ENCODE peak calls at places on chromosomes 4 and X, in eight cellular contexts. One of them, this sample, is unnamed.
A peak's percentile ranks its signal among the peaks of the same experiment; 100 is the strongest.

GRCh38 chr4:7798215-7798995 is 141.3 kb downstream of the AFAP1 start:
- DNase-seq in mesothelial cell of epicardium: no peak
- DNase-seq in stimulated activated CD4-positive, alpha-beta T cell treated with anti-CD3 and anti-CD28 coated beads, Interleukin-12 subunit alpha, Interleukin-12 subunit beta, amount 100 ng/mL, for 4 hours: no peak
- DNase-seq in OCI-LY7: peak; percentile 1
- DNase-seq in tibial artery: no peak
- DNase-seq in lower lobe of right lung: no peak
- DNase-seq in nephron progenitor cell: no peak
- DNase-seq in AG04449: no peak
- DNase-seq in this sample: no peak

GRCh38 chrX:97310373-97310772 is 426.7 kb downstream of the RPA4 start:
- DNase-seq in nephron progenitor cell: no peak
- DNase-seq in tibial artery: no peak
- DNase-seq in stimulated activated CD4-positive, alpha-beta T cell treated with anti-CD3 and anti-CD28 coated beads, Interleukin-12 subunit alpha, Interleukin-12 subunit beta, amount 100 ng/mL, for 4 hours: no peak
- DNase-seq in OCI-LY7: no peak
- DNase-seq in AG04449: no peak
- DNase-seq in mesothelial cell of epicardium: no peak
- DNase-seq in lower lobe of right lung: no peak
- DNase-seq in this sample: no peak

GRCh38 chr4:127708985-127709384 is 21.2 kb upstream of the SLC25A31 start:
- DNase-seq in nephron progenitor cell: no peak
- DNase-seq in stimulated activated CD4-positive, alpha-beta T cell treated with anti-CD3 and anti-CD28 coated beads, Interleukin-12 subunit alpha, Interleukin-12 subunit beta, amount 100 ng/mL, for 4 hours: no peak
- DNase-seq in mesothelial cell of epicardium: no peak
- DNase-seq in AG04449: no peak
- DNase-seq in OCI-LY7: no peak
- DNase-seq in lower lobe of right lung: no peak
- DNase-seq in tibial artery: no peak
- DNase-seq in this sample: no peak

GRCh38 chr4:42845586-42845985 is 46.9 kb upstream of the GRXCR1 start:
- DNase-seq in AG04449: no peak
- DNase-seq in lower lobe of right lung: no peak
- DNase-seq in nephron progenitor cell: no peak
- DNase-seq in mesothelial cell of epicardium: no peak
- DNase-seq in tibial artery: no peak
- DNase-seq in stimulated activated CD4-positive, alpha-beta T cell treated with anti-CD3 and anti-CD28 coated beads, Interleukin-12 subunit alpha, Interleukin-12 subunit beta, amount 100 ng/mL, for 4 hours: no peak
- DNase-seq in OCI-LY7: no peak
- DNase-seq in this sample: no peak

GRCh38 chr4:73409012-73409862 is 5.2 kb downstream of the ALB start:
- DNase-seq in nephron progenitor cell: no peak
- DNase-seq in tibial artery: no peak
- DNase-seq in AG04449: no peak
- DNase-seq in OCI-LY7: no peak
- DNase-seq in lower lobe of right lung: no peak
- DNase-seq in stimulated activated CD4-positive, alpha-beta T cell treated with anti-CD3 and anti-CD28 coated beads, Interleukin-12 subunit alpha, Interleukin-12 subunit beta, amount 100 ng/mL, for 4 hours: no peak
- DNase-seq in mesothelial cell of epicardium: no peak
- DNase-seq in this sample: no peak

GRCh38 chr4:122783301-122784215 is 43.1 kb upstream of the FGF2 start:
- DNase-seq in lower lobe of right lung: peak; percentile 55
- DNase-seq in nephron progenitor cell: peak; percentile 14
- DNase-seq in stimulated activated CD4-positive, alpha-beta T cell treated with anti-CD3 and anti-CD28 coated beads, Interleukin-12 subunit alpha, Interleukin-12 subunit beta, amount 100 ng/mL, for 4 hours: no peak
- DNase-seq in AG04449: peak; percentile 80
- DNase-seq in OCI-LY7: no peak
- DNase-seq in mesothelial cell of epicardium: no peak
- DNase-seq in tibial artery: peak; percentile 53
- DNase-seq in this sample: no peak

GRCh38 chr4:20124317-20125026 is 127.2 kb upstream of the SLIT2 start:
- DNase-seq in OCI-LY7: no peak
- DNase-seq in mesothelial cell of epicardium: no peak
- DNase-seq in nephron progenitor cell: no peak
- DNase-seq in lower lobe of right lung: no peak
- DNase-seq in tibial artery: no peak
- DNase-seq in AG04449: no peak
- DNase-seq in stimulated activated CD4-positive, alpha-beta T cell treated with anti-CD3 and anti-CD28 coated beads, Interleukin-12 subunit alpha, Interleukin-12 subunit beta, amount 100 ng/mL, for 4 hours: no peak
- DNase-seq in this sample: peak; percentile 26

GRCh38 chrX:40663880-40664630 is 16.7 kb upstream of the CXorf38 start:
- DNase-seq in OCI-LY7: no peak
- DNase-seq in stimulated activated CD4-positive, alpha-beta T cell treated with anti-CD3 and anti-CD28 coated beads, Interleukin-12 subunit alpha, Interleukin-12 subunit beta, amount 100 ng/mL, for 4 hours: no peak
- DNase-seq in tibial artery: no peak
- DNase-seq in lower lobe of right lung: no peak
- DNase-seq in nephron progenitor cell: peak; percentile 8
- DNase-seq in mesothelial cell of epicardium: no peak
- DNase-seq in AG04449: no peak
- DNase-seq in this sample: no peak

GRCh38 chrX:154908821-154909220 is 22.7 kb downstream of the F8A1 start:
- DNase-seq in lower lobe of right lung: no peak
- DNase-seq in tibial artery: no peak
- DNase-seq in nephron progenitor cell: no peak
- DNase-seq in AG04449: no peak
- DNase-seq in mesothelial cell of epicardium: no peak
- DNase-seq in stimulated activated CD4-positive, alpha-beta T cell treated with anti-CD3 and anti-CD28 coated beads, Interleukin-12 subunit alpha, Interleukin-12 subunit beta, amount 100 ng/mL, for 4 hours: no peak
- DNase-seq in OCI-LY7: no peak
- DNase-seq in this sample: no peak

GRCh38 chr4:107114059-107114458 is 77.9 kb upstream of the DKK2 start:
- DNase-seq in AG04449: no peak
- DNase-seq in lower lobe of right lung: no peak
- DNase-seq in tibial artery: no peak
- DNase-seq in nephron progenitor cell: no peak
- DNase-seq in stimulated activated CD4-positive, alpha-beta T cell treated with anti-CD3 and anti-CD28 coated beads, Interleukin-12 subunit alpha, Interleukin-12 subunit beta, amount 100 ng/mL, for 4 hours: no peak
- DNase-seq in mesothelial cell of epicardium: no peak
- DNase-seq in OCI-LY7: no peak
- DNase-seq in this sample: no peak

GRCh38 chr4:147578057-147578476 is 39.1 kb upstream of the TMEM184C start:
- DNase-seq in lower lobe of right lung: no peak
- DNase-seq in mesothelial cell of epicardium: no peak
- DNase-seq in stimulated activated CD4-positive, alpha-beta T cell treated with anti-CD3 and anti-CD28 coated beads, Interleukin-12 subunit alpha, Interleukin-12 subunit beta, amount 100 ng/mL, for 4 hours: no peak
- DNase-seq in tibial artery: no peak
- DNase-seq in AG04449: peak; percentile 84
- DNase-seq in OCI-LY7: no peak
- DNase-seq in nephron progenitor cell: no peak
- DNase-seq in this sample: no peak

GRCh38 chrX:140933874-140934655 is 68.3 kb upstream of the SPANXB1 start:
- DNase-seq in nephron progenitor cell: no peak
- DNase-seq in mesothelial cell of epicardium: no peak
- DNase-seq in lower lobe of right lung: no peak
- DNase-seq in OCI-LY7: no peak
- DNase-seq in stimulated activated CD4-positive, alpha-beta T cell treated with anti-CD3 and anti-CD28 coated beads, Interleukin-12 subunit alpha, Interleukin-12 subunit beta, amount 100 ng/mL, for 4 hours: no peak
- DNase-seq in AG04449: no peak
- DNase-seq in tibial artery: no peak
- DNase-seq in this sample: no peak

GRCh38 chrX:93874554-93874953 is 200.5 kb downstream of the FAM133A start:
- DNase-seq in mesothelial cell of epicardium: no peak
- DNase-seq in nephron progenitor cell: peak; percentile 50
- DNase-seq in lower lobe of right lung: no peak
- DNase-seq in tibial artery: no peak
- DNase-seq in OCI-LY7: peak; percentile 0
- DNase-seq in stimulated activated CD4-positive, alpha-beta T cell treated with anti-CD3 and anti-CD28 coated beads, Interleukin-12 subunit alpha, Interleukin-12 subunit beta, amount 100 ng/mL, for 4 hours: no peak
- DNase-seq in AG04449: no peak
- DNase-seq in this sample: peak; percentile 3

GRCh38 chr4:130125468-130125867 is 1029.5 kb downstream of the C4orf33 start:
- DNase-seq in OCI-LY7: no peak
- DNase-seq in mesothelial cell of epicardium: no peak
- DNase-seq in AG04449: no peak
- DNase-seq in lower lobe of right lung: no peak
- DNase-seq in stimulated activated CD4-positive, alpha-beta T cell treated with anti-CD3 and anti-CD28 coated beads, Interleukin-12 subunit alpha, Interleukin-12 subunit beta, amount 100 ng/mL, for 4 hours: no peak
- DNase-seq in nephron progenitor cell: no peak
- DNase-seq in tibial artery: no peak
- DNase-seq in this sample: no peak

GRCh38 chr4:183437452-183437851 is 7.0 kb upstream of the CDKN2AIP start:
- DNase-seq in lower lobe of right lung: no peak
- DNase-seq in AG04449: no peak
- DNase-seq in stimulated activated CD4-positive, alpha-beta T cell treated with anti-CD3 and anti-CD28 coated beads, Interleukin-12 subunit alpha, Interleukin-12 subunit beta, amount 100 ng/mL, for 4 hours: no peak
- DNase-seq in nephron progenitor cell: no peak
- DNase-seq in OCI-LY7: no peak
- DNase-seq in tibial artery: no peak
- DNase-seq in mesothelial cell of epicardium: no peak
- DNase-seq in this sample: no peak

GRCh38 chrX:154051210-154051810 is 31.6 kb upstream of the IRAK1 start:
- DNase-seq in stimulated activated CD4-positive, alpha-beta T cell treated with anti-CD3 and anti-CD28 coated beads, Interleukin-12 subunit alpha, Interleukin-12 subunit beta, amount 100 ng/mL, for 4 hours: peak; percentile 62
- DNase-seq in lower lobe of right lung: peak; percentile 54
- DNase-seq in mesothelial cell of epicardium: no peak
- DNase-seq in AG04449: no peak
- DNase-seq in nephron progenitor cell: peak; percentile 72
- DNase-seq in OCI-LY7: peak; percentile 60
- DNase-seq in tibial artery: peak; percentile 79
- DNase-seq in this sample: peak; percentile 23

GRCh38 chrX:53813663-53814440 is 127.3 kb upstream of the HUWE1 start:
- DNase-seq in stimulated activated CD4-positive, alpha-beta T cell treated with anti-CD3 and anti-CD28 coated beads, Interleukin-12 subunit alpha, Interleukin-12 subunit beta, amount 100 ng/mL, for 4 hours: no peak
- DNase-seq in lower lobe of right lung: no peak
- DNase-seq in mesothelial cell of epicardium: no peak
- DNase-seq in nephron progenitor cell: no peak
- DNase-seq in AG04449: no peak
- DNase-seq in OCI-LY7: no peak
- DNase-seq in tibial artery: no peak
- DNase-seq in this sample: no peak

GRCh38 chr4:94307231-94307840 is 35.3 kb downstream of the HPGDS start:
- DNase-seq in tibial artery: no peak
- DNase-seq in stimulated activated CD4-positive, alpha-beta T cell treated with anti-CD3 and anti-CD28 coated beads, Interleukin-12 subunit alpha, Interleukin-12 subunit beta, amount 100 ng/mL, for 4 hours: no peak
- DNase-seq in lower lobe of right lung: no peak
- DNase-seq in nephron progenitor cell: no peak
- DNase-seq in AG04449: no peak
- DNase-seq in OCI-LY7: no peak
- DNase-seq in mesothelial cell of epicardium: no peak
- DNase-seq in this sample: peak; percentile 21

GRCh38 chr4:182142146-182143085 is 100.8 kb upstream of the TENM3 start:
- DNase-seq in tibial artery: no peak
- DNase-seq in AG04449: no peak
- DNase-seq in nephron progenitor cell: peak; percentile 70
- DNase-seq in OCI-LY7: no peak
- DNase-seq in stimulated activated CD4-positive, alpha-beta T cell treated with anti-CD3 and anti-CD28 coated beads, Interleukin-12 subunit alpha, Interleukin-12 subunit beta, amount 100 ng/mL, for 4 hours: no peak
- DNase-seq in mesothelial cell of epicardium: no peak
- DNase-seq in lower lobe of right lung: no peak
- DNase-seq in this sample: no peak

GRCh38 chr4:88672987-88673386 is 24.6 kb downstream of the NAP1L5 start:
- DNase-seq in stimulated activated CD4-positive, alpha-beta T cell treated with anti-CD3 and anti-CD28 coated beads, Interleukin-12 subunit alpha, Interleukin-12 subunit beta, amount 100 ng/mL, for 4 hours: peak; percentile 24
- DNase-seq in nephron progenitor cell: peak; percentile 35
- DNase-seq in AG04449: no peak
- DNase-seq in tibial artery: no peak
- DNase-seq in OCI-LY7: peak; percentile 32
- DNase-seq in mesothelial cell of epicardium: no peak
- DNase-seq in lower lobe of right lung: no peak
- DNase-seq in this sample: no peak

GRCh38 chr4:21304061-21304541 is 603.8 kb downstream of the PACRGL start:
- DNase-seq in OCI-LY7: no peak
- DNase-seq in nephron progenitor cell: peak; percentile 73
- DNase-seq in mesothelial cell of epicardium: peak; percentile 22
- DNase-seq in AG04449: no peak
- DNase-seq in lower lobe of right lung: peak; percentile 43
- DNase-seq in stimulated activated CD4-positive, alpha-beta T cell treated with anti-CD3 and anti-CD28 coated beads, Interleukin-12 subunit alpha, Interleukin-12 subunit beta, amount 100 ng/mL, for 4 hours: no peak
- DNase-seq in tibial artery: no peak
- DNase-seq in this sample: no peak

GRCh38 chr4:8592366-8593267 is at the start of gene CPZ:
- DNase-seq in tibial artery: no peak
- DNase-seq in OCI-LY7: no peak
- DNase-seq in lower lobe of right lung: no peak
- DNase-seq in mesothelial cell of epicardium: no peak
- DNase-seq in nephron progenitor cell: peak; percentile 83
- DNase-seq in AG04449: no peak
- DNase-seq in stimulated activated CD4-positive, alpha-beta T cell treated with anti-CD3 and anti-CD28 coated beads, Interleukin-12 subunit alpha, Interleukin-12 subunit beta, amount 100 ng/mL, for 4 hours: no peak
- DNase-seq in this sample: no peak

GRCh38 chr4:5890063-5890727 is 2.7 kb downstream of the CRMP1 start:
- DNase-seq in stimulated activated CD4-positive, alpha-beta T cell treated with anti-CD3 and anti-CD28 coated beads, Interleukin-12 subunit alpha, Interleukin-12 subunit beta, amount 100 ng/mL, for 4 hours: no peak
- DNase-seq in lower lobe of right lung: no peak
- DNase-seq in OCI-LY7: no peak
- DNase-seq in tibial artery: no peak
- DNase-seq in AG04449: no peak
- DNase-seq in mesothelial cell of epicardium: no peak
- DNase-seq in nephron progenitor cell: peak; percentile 83
- DNase-seq in this sample: peak; percentile 80

GRCh38 chrX:72296991-72297390 is 8.7 kb downstream of the CITED1 start:
- DNase-seq in OCI-LY7: no peak
- DNase-seq in stimulated activated CD4-positive, alpha-beta T cell treated with anti-CD3 and anti-CD28 coated beads, Interleukin-12 subunit alpha, Interleukin-12 subunit beta, amount 100 ng/mL, for 4 hours: no peak
- DNase-seq in mesothelial cell of epicardium: no peak
- DNase-seq in nephron progenitor cell: no peak
- DNase-seq in lower lobe of right lung: no peak
- DNase-seq in tibial artery: no peak
- DNase-seq in AG04449: no peak
- DNase-seq in this sample: no peak

GRCh38 chr4:99710681-99711345 is 53.2 kb upstream of the C4orf54 start:
- DNase-seq in stimulated activated CD4-positive, alpha-beta T cell treated with anti-CD3 and anti-CD28 coated beads, Interleukin-12 subunit alpha, Interleukin-12 subunit beta, amount 100 ng/mL, for 4 hours: no peak
- DNase-seq in nephron progenitor cell: no peak
- DNase-seq in AG04449: no peak
- DNase-seq in OCI-LY7: no peak
- DNase-seq in mesothelial cell of epicardium: no peak
- DNase-seq in tibial artery: no peak
- DNase-seq in lower lobe of right lung: no peak
- DNase-seq in this sample: no peak

GRCh38 chrX:107700317-107700774 is 72.0 kb downstream of the PRPS1 start:
- DNase-seq in nephron progenitor cell: no peak
- DNase-seq in mesothelial cell of epicardium: no peak
- DNase-seq in lower lobe of right lung: no peak
- DNase-seq in AG04449: no peak
- DNase-seq in tibial artery: peak; percentile 75
- DNase-seq in OCI-LY7: no peak
- DNase-seq in stimulated activated CD4-positive, alpha-beta T cell treated with anti-CD3 and anti-CD28 coated beads, Interleukin-12 subunit alpha, Interleukin-12 subunit beta, amount 100 ng/mL, for 4 hours: no peak
- DNase-seq in this sample: peak; percentile 12

GRCh38 chrX:37509349-37509748 is 62.1 kb upstream of the LANCL3 start:
- DNase-seq in mesothelial cell of epicardium: no peak
- DNase-seq in OCI-LY7: peak; percentile 4
- DNase-seq in lower lobe of right lung: no peak
- DNase-seq in stimulated activated CD4-positive, alpha-beta T cell treated with anti-CD3 and anti-CD28 coated beads, Interleukin-12 subunit alpha, Interleukin-12 subunit beta, amount 100 ng/mL, for 4 hours: no peak
- DNase-seq in tibial artery: no peak
- DNase-seq in nephron progenitor cell: no peak
- DNase-seq in AG04449: no peak
- DNase-seq in this sample: peak; percentile 2

GRCh38 chr4:82192153-82192552 is 181.6 kb downstream of the HNRNPD start:
- DNase-seq in mesothelial cell of epicardium: no peak
- DNase-seq in stimulated activated CD4-positive, alpha-beta T cell treated with anti-CD3 and anti-CD28 coated beads, Interleukin-12 subunit alpha, Interleukin-12 subunit beta, amount 100 ng/mL, for 4 hours: no peak
- DNase-seq in nephron progenitor cell: no peak
- DNase-seq in OCI-LY7: no peak
- DNase-seq in AG04449: no peak
- DNase-seq in tibial artery: no peak
- DNase-seq in lower lobe of right lung: no peak
- DNase-seq in this sample: no peak

GRCh38 chr4:142815834-142816233 is 30.3 kb downstream of the INPP4B start:
- DNase-seq in mesothelial cell of epicardium: no peak
- DNase-seq in OCI-LY7: no peak
- DNase-seq in nephron progenitor cell: no peak
- DNase-seq in AG04449: no peak
- DNase-seq in tibial artery: no peak
- DNase-seq in lower lobe of right lung: no peak
- DNase-seq in stimulated activated CD4-positive, alpha-beta T cell treated with anti-CD3 and anti-CD28 coated beads, Interleukin-12 subunit alpha, Interleukin-12 subunit beta, amount 100 ng/mL, for 4 hours: no peak
- DNase-seq in this sample: no peak

GRCh38 chrX:48806088-48806487 is 4.2 kb downstream of the HDAC6 start:
- DNase-seq in tibial artery: no peak
- DNase-seq in AG04449: no peak
- DNase-seq in OCI-LY7: peak; percentile 13
- DNase-seq in stimulated activated CD4-positive, alpha-beta T cell treated with anti-CD3 and anti-CD28 coated beads, Interleukin-12 subunit alpha, Interleukin-12 subunit beta, amount 100 ng/mL, for 4 hours: no peak
- DNase-seq in nephron progenitor cell: no peak
- DNase-seq in mesothelial cell of epicardium: no peak
- DNase-seq in lower lobe of right lung: no peak
- DNase-seq in this sample: no peak

GRCh38 chr4:15894923-15895411 is 43.6 kb downstream of the FGFBP1 start:
- DNase-seq in OCI-LY7: no peak
- DNase-seq in AG04449: no peak
- DNase-seq in nephron progenitor cell: no peak
- DNase-seq in tibial artery: no peak
- DNase-seq in mesothelial cell of epicardium: no peak
- DNase-seq in stimulated activated CD4-positive, alpha-beta T cell treated with anti-CD3 and anti-CD28 coated beads, Interleukin-12 subunit alpha, Interleukin-12 subunit beta, amount 100 ng/mL, for 4 hours: no peak
- DNase-seq in lower lobe of right lung: no peak
- DNase-seq in this sample: no peak

GRCh38 chr4:97432551-97432950 is 710.7 kb downstream of the STPG2 start:
- DNase-seq in mesothelial cell of epicardium: no peak
- DNase-seq in nephron progenitor cell: no peak
- DNase-seq in AG04449: no peak
- DNase-seq in stimulated activated CD4-positive, alpha-beta T cell treated with anti-CD3 and anti-CD28 coated beads, Interleukin-12 subunit alpha, Interleukin-12 subunit beta, amount 100 ng/mL, for 4 hours: no peak
- DNase-seq in OCI-LY7: no peak
- DNase-seq in lower lobe of right lung: no peak
- DNase-seq in tibial artery: no peak
- DNase-seq in this sample: no peak

GRCh38 chr4:145536044-145536443 is 54.4 kb downstream of the SMAD1 start:
- DNase-seq in AG04449: no peak
- DNase-seq in lower lobe of right lung: no peak
- DNase-seq in stimulated activated CD4-positive, alpha-beta T cell treated with anti-CD3 and anti-CD28 coated beads, Interleukin-12 subunit alpha, Interleukin-12 subunit beta, amount 100 ng/mL, for 4 hours: no peak
- DNase-seq in OCI-LY7: no peak
- DNase-seq in mesothelial cell of epicardium: no peak
- DNase-seq in nephron progenitor cell: no peak
- DNase-seq in tibial artery: no peak
- DNase-seq in this sample: no peak

GRCh38 chrX:101550362-101550761 is at the start of gene ARMCX1:
- DNase-seq in stimulated activated CD4-positive, alpha-beta T cell treated with anti-CD3 and anti-CD28 coated beads, Interleukin-12 subunit alpha, Interleukin-12 subunit beta, amount 100 ng/mL, for 4 hours: peak; percentile 13
- DNase-seq in mesothelial cell of epicardium: no peak
- DNase-seq in nephron progenitor cell: peak; percentile 51
- DNase-seq in lower lobe of right lung: peak; percentile 74
- DNase-seq in AG04449: no peak
- DNase-seq in OCI-LY7: no peak
- DNase-seq in tibial artery: peak; percentile 88
- DNase-seq in this sample: no peak